ENCODE peak calls at places on chromosomes 2 and 18, in six cellular contexts. V, Q, O, H, T and A are unnamed samples.
A peak's percentile ranks its signal among the peaks of the same experiment; 100 is the strongest.

GRCh38 chr2:3151153-3151918 is 226.3 kb downstream of the EIPR1 start:
- DNase-seq in Q (no peak), V (no peak), T (no peak), O (no peak), H (no peak), A (no peak)

GRCh38 chr18:63831080-63831788 is 56.0 kb downstream of the SERPINB7 start:
- DNase-seq in Q (no peak), H (peak; percentile 47), T (peak; percentile 9), O (no peak), V (no peak), A (no peak)

GRCh38 chr2:36246320-36246990 is 109.1 kb upstream of the CRIM1 start:
- DNase-seq in O (no peak), V (no peak), T (no peak), Q (no peak), H (no peak), A (no peak)

GRCh38 chr2:169276045-169276444 is 86.3 kb downstream of the LRP2 start:
- DNase-seq in V (no peak), Q (peak; percentile 66), H (peak; percentile 31), T (no peak), O (no peak), A (no peak)

GRCh38 chr2:143347303-143347702 is 218.1 kb downstream of the ARHGAP15 start:
- DNase-seq in T (no peak), O (no peak), V (no peak), H (no peak), Q (no peak), A (no peak)

GRCh38 chr18:59708988-59709387 is 11.8 kb upstream of the CCBE1 start:
- DNase-seq in T (peak; percentile 77), V (no peak), Q (no peak), O (no peak), H (no peak), A (no peak)

GRCh38 chr2:5691659-5692529 is at the start of gene SOX11:
- DNase-seq in T (peak; percentile 97), O (no peak), Q (peak; percentile 94), V (no peak), H (no peak), A (peak; percentile 30)

GRCh38 chr2:227870710-227871374 is 589 bp upstream of the DAW1 start:
- DNase-seq in O (peak; percentile 59), H (peak; percentile 70), Q (no peak), V (no peak), T (peak; percentile 71), A (no peak)

GRCh38 chr2:100257939-100258338 is 64.4 kb downstream of the LONRF2 start:
- DNase-seq in H (peak; percentile 11), O (no peak), V (no peak), T (no peak), Q (no peak), A (no peak)

GRCh38 chr2:219174801-219175200 is 1.9 kb downstream of the CNPPD1 start:
- DNase-seq in H (no peak), O (no peak), T (no peak), V (no peak), Q (no peak), A (no peak)

GRCh38 chr2:206824219-206824618 is 58.8 kb downstream of the FASTKD2 start:
- DNase-seq in O (no peak), H (no peak), T (no peak), Q (no peak), V (no peak), A (no peak)

GRCh38 chr2:67641709-67642397 is 244.7 kb downstream of the ETAA1 start:
- DNase-seq in H (no peak), V (no peak), T (no peak), Q (peak; percentile 25), O (no peak), A (no peak)

GRCh38 chr2:121368841-121369240 is 83.8 kb upstream of the TFCP2L1 start:
- DNase-seq in O (no peak), H (no peak), T (no peak), V (no peak), Q (no peak), A (no peak)

GRCh38 chr2:18479901-18480369 is 80.5 kb downstream of the RDH14 start:
- DNase-seq in T (no peak), Q (no peak), V (peak; percentile 42), H (no peak), O (no peak), A (no peak)

GRCh38 chr2:218999021-218999880 is 6.0 kb upstream of the CRYBA2 start:
- DNase-seq in H (no peak), V (no peak), T (peak; percentile 97), O (no peak), Q (peak; percentile 57), A (no peak)

GRCh38 chr2:25078171-25079049 is 36.5 kb downstream of the EFR3B start:
- DNase-seq in V (no peak), T (peak; percentile 50), Q (peak; percentile 90), O (peak; percentile 88), H (peak; percentile 89), A (no peak)

GRCh38 chr2:237222683-237223082 is 137.0 kb downstream of the COPS8 start:
- DNase-seq in H (no peak), O (no peak), Q (no peak), V (no peak), T (no peak), A (no peak)

GRCh38 chr2:212135739-212136138 is 402.9 kb downstream of the ERBB4 start:
- DNase-seq in V (no peak), O (no peak), H (no peak), T (no peak), Q (peak; percentile 87), A (no peak)

GRCh38 chr2:66569321-66569851 is 134.5 kb downstream of the MEIS1 start:
- DNase-seq in Q (peak; percentile 40), H (no peak), T (peak; percentile 56), V (no peak), O (no peak), A (no peak)

GRCh38 chr2:172680595-172681176 is 55.0 kb upstream of the RAPGEF4 start:
- DNase-seq in V (no peak), O (no peak), Q (no peak), T (no peak), H (peak; percentile 39), A (no peak)

GRCh38 chr2:206627632-206628031 is 14.7 kb upstream of the FAM237A start:
- DNase-seq in O (no peak), V (no peak), H (no peak), Q (peak; percentile 19), T (no peak), A (no peak)

GRCh38 chr2:148614024-148614331 is 30.6 kb upstream of the EPC2 start:
- DNase-seq in H (peak; percentile 44), T (peak; percentile 78), Q (peak; percentile 51), O (no peak), V (peak; percentile 8), A (no peak)

GRCh38 chr2:101400048-101400447 is 12.7 kb upstream of the CREG2 start:
- DNase-seq in V (no peak), Q (peak; percentile 54), H (peak; percentile 65), T (no peak), O (no peak), A (no peak)

GRCh38 chr2:176432439-176432838 is 163.2 kb downstream of the MTX2 start:
- DNase-seq in V (no peak), H (peak; percentile 19), O (no peak), T (no peak), Q (peak; percentile 17), A (no peak)

GRCh38 chr2:148756292-148756975 is 111.9 kb downstream of the EPC2 start:
- DNase-seq in O (no peak), V (no peak), T (no peak), Q (no peak), H (peak; percentile 67), A (no peak)

GRCh38 chr2:72765997-72766609 is 59.7 kb downstream of the EXOC6B start:
- DNase-seq in V (no peak), T (no peak), H (no peak), O (no peak), Q (no peak), A (no peak)

GRCh38 chr18:50192903-50193795 is 1.8 kb downstream of the MYO5B start:
- DNase-seq in H (peak; percentile 4), O (no peak), Q (peak; percentile 70), T (no peak), V (no peak), A (no peak)